ENCODE peak calls at places on chromosome 12, in eight cellular contexts. One of them, this sample, is unnamed.

GRCh38 chr12:98635657-98636323 is 8.8 kb downstream of the IKBIP start:
- DNase-seq in GM13977: peak; percentile 50
- DNase-seq in breast epithelium: no peak
- DNase-seq in BE2C: no peak
- DNase-seq in pancreas: no peak
- DNase-seq in lower lobe of right lung: no peak
- DNase-seq in astrocyte of the cerebellum: peak; percentile 73
- DNase-seq in dorsolateral prefrontal cortex: no peak
- DNase-seq in this sample: no peak

GRCh38 chr12:23950011-23950774 is 723 bp upstream of the SOX5 start:
- DNase-seq in GM13977: no peak
- DNase-seq in breast epithelium: no peak
- DNase-seq in BE2C: no peak
- DNase-seq in pancreas: no peak
- DNase-seq in lower lobe of right lung: no peak
- DNase-seq in astrocyte of the cerebellum: no peak
- DNase-seq in dorsolateral prefrontal cortex: no peak
- DNase-seq in this sample: no peak

GRCh38 chr12:116863275-116863767 is 17.9 kb downstream of the HRK start:
- DNase-seq in GM13977: no peak
- DNase-seq in breast epithelium: no peak
- DNase-seq in BE2C: peak; percentile 23
- DNase-seq in pancreas: no peak
- DNase-seq in lower lobe of right lung: no peak
- DNase-seq in astrocyte of the cerebellum: no peak
- DNase-seq in dorsolateral prefrontal cortex: no peak
- DNase-seq in this sample: no peak

GRCh38 chr12:115930336-115930735 is 347.2 kb downstream of the MED13L start:
- DNase-seq in GM13977: no peak
- DNase-seq in breast epithelium: no peak
- DNase-seq in BE2C: no peak
- DNase-seq in pancreas: no peak
- DNase-seq in lower lobe of right lung: no peak
- DNase-seq in astrocyte of the cerebellum: no peak
- DNase-seq in dorsolateral prefrontal cortex: no peak
- DNase-seq in this sample: no peak

GRCh38 chr12:100986595-100987547 is 192.3 kb downstream of the ANO4 start:
- DNase-seq in GM13977: no peak
- DNase-seq in breast epithelium: no peak
- DNase-seq in BE2C: no peak
- DNase-seq in pancreas: no peak
- DNase-seq in lower lobe of right lung: no peak
- DNase-seq in astrocyte of the cerebellum: peak; percentile 8
- DNase-seq in dorsolateral prefrontal cortex: no peak
- DNase-seq in this sample: no peak

GRCh38 chr12:119681953-119682352 is 14.0 kb downstream of the PRKAB1 start:
- DNase-seq in GM13977: peak; percentile 44
- DNase-seq in breast epithelium: no peak
- DNase-seq in BE2C: no peak
- DNase-seq in pancreas: no peak
- DNase-seq in lower lobe of right lung: no peak
- DNase-seq in astrocyte of the cerebellum: no peak
- DNase-seq in dorsolateral prefrontal cortex: no peak
- DNase-seq in this sample: no peak

GRCh38 chr12:6943719-6944380 is at the start of the genes C12orf57 and RNU7-1:
- DNase-seq in GM13977: peak; percentile 79
- DNase-seq in breast epithelium: peak; percentile 81
- DNase-seq in BE2C: peak; percentile 89
- DNase-seq in pancreas: peak; percentile 86
- DNase-seq in lower lobe of right lung: peak; percentile 81
- DNase-seq in astrocyte of the cerebellum: peak; percentile 76
- DNase-seq in dorsolateral prefrontal cortex: peak; percentile 46
- DNase-seq in this sample: peak; percentile 73

GRCh38 chr12:67439611-67440010 is 170.5 kb downstream of the CAND1 start:
- DNase-seq in GM13977: no peak
- DNase-seq in breast epithelium: no peak
- DNase-seq in BE2C: no peak
- DNase-seq in pancreas: no peak
- DNase-seq in lower lobe of right lung: no peak
- DNase-seq in astrocyte of the cerebellum: no peak
- DNase-seq in dorsolateral prefrontal cortex: no peak
- DNase-seq in this sample: no peak

GRCh38 chr12:94584370-94584769 is 66.0 kb downstream of the TMCC3 start:
- DNase-seq in GM13977: no peak
- DNase-seq in breast epithelium: no peak
- DNase-seq in BE2C: no peak
- DNase-seq in pancreas: no peak
- DNase-seq in lower lobe of right lung: no peak
- DNase-seq in astrocyte of the cerebellum: no peak
- DNase-seq in dorsolateral prefrontal cortex: no peak
- DNase-seq in this sample: no peak

GRCh38 chr12:724194-724855 is 28.1 kb upstream of the WNK1 start:
- DNase-seq in GM13977: no peak
- DNase-seq in breast epithelium: no peak
- DNase-seq in BE2C: no peak
- DNase-seq in pancreas: no peak
- DNase-seq in lower lobe of right lung: no peak
- DNase-seq in astrocyte of the cerebellum: no peak
- DNase-seq in dorsolateral prefrontal cortex: no peak
- DNase-seq in this sample: no peak

GRCh38 chr12:57619434-57620244 is 8.4 kb downstream of the ARHGEF25 start:
- DNase-seq in GM13977: peak; percentile 38
- DNase-seq in breast epithelium: no peak
- DNase-seq in BE2C: no peak
- DNase-seq in pancreas: no peak
- DNase-seq in lower lobe of right lung: no peak
- DNase-seq in astrocyte of the cerebellum: no peak
- DNase-seq in dorsolateral prefrontal cortex: no peak
- DNase-seq in this sample: peak; percentile 19

GRCh38 chr12:93741741-93742085 is 64.5 kb downstream of the CRADD start:
- DNase-seq in GM13977: peak; percentile 45
- DNase-seq in breast epithelium: no peak
- DNase-seq in BE2C: peak; percentile 34
- DNase-seq in pancreas: no peak
- DNase-seq in lower lobe of right lung: no peak
- DNase-seq in astrocyte of the cerebellum: no peak
- DNase-seq in dorsolateral prefrontal cortex: no peak
- DNase-seq in this sample: peak; percentile 17

GRCh38 chr12:116551151-116551550 is 8.0 kb upstream of the MAP1LC3B2 start:
- DNase-seq in GM13977: no peak
- DNase-seq in breast epithelium: no peak
- DNase-seq in BE2C: no peak
- DNase-seq in pancreas: no peak
- DNase-seq in lower lobe of right lung: no peak
- DNase-seq in astrocyte of the cerebellum: no peak
- DNase-seq in dorsolateral prefrontal cortex: no peak
- DNase-seq in this sample: no peak

GRCh38 chr12:17928708-17929366 is 161.2 kb downstream of the RERGL start:
- DNase-seq in GM13977: no peak
- DNase-seq in breast epithelium: no peak
- DNase-seq in BE2C: no peak
- DNase-seq in pancreas: no peak
- DNase-seq in lower lobe of right lung: no peak
- DNase-seq in astrocyte of the cerebellum: peak; percentile 59
- DNase-seq in dorsolateral prefrontal cortex: no peak
- DNase-seq in this sample: no peak

GRCh38 chr12:56571131-56571530 is 49.5 kb downstream of the RBMS2 start:
- DNase-seq in GM13977: no peak
- DNase-seq in breast epithelium: no peak
- DNase-seq in BE2C: no peak
- DNase-seq in pancreas: no peak
- DNase-seq in lower lobe of right lung: no peak
- DNase-seq in astrocyte of the cerebellum: no peak
- DNase-seq in dorsolateral prefrontal cortex: no peak
- DNase-seq in this sample: no peak

GRCh38 chr12:32566663-32567634 is 112.2 kb upstream of the DNM1L start:
- DNase-seq in GM13977: no peak
- DNase-seq in breast epithelium: no peak
- DNase-seq in BE2C: no peak
- DNase-seq in pancreas: no peak
- DNase-seq in lower lobe of right lung: no peak
- DNase-seq in astrocyte of the cerebellum: no peak
- DNase-seq in dorsolateral prefrontal cortex: no peak
- DNase-seq in this sample: no peak

GRCh38 chr12:46475972-46476645 is 103.5 kb upstream of the SLC38A2 start:
- DNase-seq in GM13977: no peak
- DNase-seq in breast epithelium: no peak
- DNase-seq in BE2C: no peak
- DNase-seq in pancreas: no peak
- DNase-seq in lower lobe of right lung: no peak
- DNase-seq in astrocyte of the cerebellum: no peak
- DNase-seq in dorsolateral prefrontal cortex: no peak
- DNase-seq in this sample: no peak

GRCh38 chr12:123938679-123939480 is 33.8 kb downstream of the CCDC92 start:
- DNase-seq in GM13977: no peak
- DNase-seq in breast epithelium: no peak
- DNase-seq in BE2C: peak; percentile 46
- DNase-seq in pancreas: no peak
- DNase-seq in lower lobe of right lung: no peak
- DNase-seq in astrocyte of the cerebellum: no peak
- DNase-seq in dorsolateral prefrontal cortex: no peak
- DNase-seq in this sample: no peak
- TF ChIP-seq CTCF in GM13977: peak; percentile 45
- TF ChIP-seq CTCF in breast epithelium: no peak
- TF ChIP-seq CTCF in BE2C: peak; percentile 62
- TF ChIP-seq CTCF in pancreas: no peak
- TF ChIP-seq CTCF in lower lobe of right lung: peak; percentile 20
- TF ChIP-seq CTCF in astrocyte of the cerebellum: peak; percentile 36
- TF ChIP-seq CTCF in dorsolateral prefrontal cortex: peak; percentile 28
- TF ChIP-seq CTCF in this sample: no peak

GRCh38 chr12:50231346-50231745 is 52.0 kb downstream of the LIMA1 start:
- DNase-seq in GM13977: no peak
- DNase-seq in breast epithelium: no peak
- DNase-seq in BE2C: no peak
- DNase-seq in pancreas: no peak
- DNase-seq in lower lobe of right lung: no peak
- DNase-seq in astrocyte of the cerebellum: no peak
- DNase-seq in dorsolateral prefrontal cortex: no peak
- DNase-seq in this sample: no peak

GRCh38 chr12:50230217-50230616 is 53.1 kb downstream of the LIMA1 start:
- DNase-seq in GM13977: no peak
- DNase-seq in breast epithelium: no peak
- DNase-seq in BE2C: no peak
- DNase-seq in pancreas: no peak
- DNase-seq in lower lobe of right lung: no peak
- DNase-seq in astrocyte of the cerebellum: no peak
- DNase-seq in dorsolateral prefrontal cortex: no peak
- DNase-seq in this sample: no peak

GRCh38 chr12:50232206-50232605 is 51.1 kb downstream of the LIMA1 start:
- DNase-seq in GM13977: no peak
- DNase-seq in breast epithelium: no peak
- DNase-seq in BE2C: no peak
- DNase-seq in pancreas: no peak
- DNase-seq in lower lobe of right lung: no peak
- DNase-seq in astrocyte of the cerebellum: no peak
- DNase-seq in dorsolateral prefrontal cortex: no peak
- DNase-seq in this sample: no peak

GRCh38 chr12:50232771-50233209 is 50.5 kb downstream of the LIMA1 start:
- DNase-seq in GM13977: no peak
- DNase-seq in breast epithelium: no peak
- DNase-seq in BE2C: no peak
- DNase-seq in pancreas: no peak
- DNase-seq in lower lobe of right lung: no peak
- DNase-seq in astrocyte of the cerebellum: no peak
- DNase-seq in dorsolateral prefrontal cortex: no peak
- DNase-seq in this sample: no peak

DNA sequence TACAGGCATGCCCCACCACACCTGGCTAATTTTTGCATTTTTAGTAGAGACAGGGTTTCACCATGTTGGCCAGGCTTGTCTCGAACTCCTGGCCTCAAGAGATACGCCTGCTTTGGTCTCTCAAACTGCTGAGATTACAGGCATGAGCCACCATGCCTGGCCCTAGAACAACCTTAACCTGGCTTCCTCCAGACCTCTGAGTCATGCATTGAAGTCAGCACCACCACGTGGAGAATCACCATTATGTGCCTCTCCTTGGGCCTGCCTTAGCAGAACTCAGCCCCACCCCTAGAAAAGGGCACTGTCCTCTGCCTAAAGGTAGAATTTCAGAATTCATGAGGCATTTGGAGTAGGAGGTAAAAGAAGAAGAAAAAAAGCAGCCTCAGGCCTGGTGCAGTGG is 49.0 kb downstream of the LIMA1 start:
- DNase-seq in GM13977: no peak
- DNase-seq in breast epithelium: no peak
- DNase-seq in BE2C: no peak
- DNase-seq in pancreas: no peak
- DNase-seq in lower lobe of right lung: no peak
- DNase-seq in astrocyte of the cerebellum: no peak
- DNase-seq in dorsolateral prefrontal cortex: no peak
- DNase-seq in this sample: no peak
- TF ChIP-seq CTCF in GM13977: no peak
- TF ChIP-seq CTCF in breast epithelium: no peak
- TF ChIP-seq CTCF in BE2C: no peak
- TF ChIP-seq CTCF in pancreas: no peak
- TF ChIP-seq CTCF in lower lobe of right lung: no peak
- TF ChIP-seq CTCF in astrocyte of the cerebellum: no peak
- TF ChIP-seq CTCF in dorsolateral prefrontal cortex: no peak
- TF ChIP-seq CTCF in this sample: no peak

GRCh38 chr12:108519558-108519957 is 4.5 kb downstream of the FICD start:
- DNase-seq in GM13977: no peak
- DNase-seq in breast epithelium: no peak
- DNase-seq in BE2C: no peak
- DNase-seq in pancreas: no peak
- DNase-seq in lower lobe of right lung: no peak
- DNase-seq in astrocyte of the cerebellum: no peak
- DNase-seq in dorsolateral prefrontal cortex: no peak
- DNase-seq in this sample: no peak
- TF ChIP-seq CTCF in GM13977: peak; percentile 19
- TF ChIP-seq CTCF in breast epithelium: no peak
- TF ChIP-seq CTCF in BE2C: peak; percentile 50
- TF ChIP-seq CTCF in pancreas: no peak
- TF ChIP-seq CTCF in lower lobe of right lung: no peak
- TF ChIP-seq CTCF in astrocyte of the cerebellum: no peak
- TF ChIP-seq CTCF in dorsolateral prefrontal cortex: no peak
- TF ChIP-seq CTCF in this sample: no peak

GRCh38 chr12:29149691-29150382 is 759 bp downstream of the FAR2 start:
- DNase-seq in GM13977: peak; percentile 31
- DNase-seq in breast epithelium: no peak
- DNase-seq in BE2C: peak; percentile 42
- DNase-seq in pancreas: no peak
- DNase-seq in lower lobe of right lung: no peak
- DNase-seq in astrocyte of the cerebellum: no peak
- DNase-seq in dorsolateral prefrontal cortex: no peak
- DNase-seq in this sample: no peak

GRCh38 chr12:29148958-29149690 is at the start of gene FAR2:
- DNase-seq in GM13977: peak; percentile 54
- DNase-seq in breast epithelium: no peak
- DNase-seq in BE2C: peak; percentile 74
- DNase-seq in pancreas: no peak
- DNase-seq in lower lobe of right lung: peak; percentile 76
- DNase-seq in astrocyte of the cerebellum: no peak
- DNase-seq in dorsolateral prefrontal cortex: peak; percentile 21
- DNase-seq in this sample: no peak

GRCh38 chr12:29152223-29152868 is 3.3 kb downstream of the FAR2 start:
- DNase-seq in GM13977: peak; percentile 73
- DNase-seq in breast epithelium: no peak
- DNase-seq in BE2C: no peak
- DNase-seq in pancreas: no peak
- DNase-seq in lower lobe of right lung: no peak
- DNase-seq in astrocyte of the cerebellum: no peak
- DNase-seq in dorsolateral prefrontal cortex: no peak
- DNase-seq in this sample: no peak

GRCh38 chr12:29155079-29155478 is 6.0 kb downstream of the FAR2 start:
- DNase-seq in GM13977: no peak
- DNase-seq in breast epithelium: no peak
- DNase-seq in BE2C: peak; percentile 85
- DNase-seq in pancreas: no peak
- DNase-seq in lower lobe of right lung: no peak
- DNase-seq in astrocyte of the cerebellum: no peak
- DNase-seq in dorsolateral prefrontal cortex: no peak
- DNase-seq in this sample: no peak

GRCh38 chr12:29153231-29153630 is 4.2 kb downstream of the FAR2 start:
- DNase-seq in GM13977: no peak
- DNase-seq in breast epithelium: no peak
- DNase-seq in BE2C: no peak
- DNase-seq in pancreas: no peak
- DNase-seq in lower lobe of right lung: no peak
- DNase-seq in astrocyte of the cerebellum: no peak
- DNase-seq in dorsolateral prefrontal cortex: no peak
- DNase-seq in this sample: no peak
- TF ChIP-seq CTCF in GM13977: no peak
- TF ChIP-seq CTCF in breast epithelium: no peak
- TF ChIP-seq CTCF in BE2C: peak; percentile 8
- TF ChIP-seq CTCF in pancreas: no peak
- TF ChIP-seq CTCF in lower lobe of right lung: no peak
- TF ChIP-seq CTCF in astrocyte of the cerebellum: no peak
- TF ChIP-seq CTCF in dorsolateral prefrontal cortex: no peak
- TF ChIP-seq CTCF in this sample: no peak